ENCODE peak calls at places on chromosomes 5 and 9, in six cellular contexts. Y is ELF-1; K is activated CD4-positive, alpha-beta T cell treated with anti-CD3 and anti-CD28 coated beads, Interleukin-2, amount 10 ng/mL, durations not matched to agents 7 days and 5 days; X is NCI-H1092; F is NCI-H187; W is activated CD8-positive, alpha-beta T cell treated with anti-CD3 and anti-CD28 coated beads for 36 hours. C is an unnamed sample.

GRCh38 chr5:159961761-159962160 is 45.5 kb downstream of the ADRA1B start:
- DNase-seq in Y (no peak), K (no peak), X (no peak), F (no peak), W (no peak), C (no peak)

GRCh38 chr5:90161399-90161798 is 248.2 kb downstream of the CETN3 start:
- DNase-seq in Y (peak), K (no peak), X (no peak), F (no peak), W (peak), C (peak)

GRCh38 chr5:31854181-31854624 is 215.3 kb downstream of the PDZD2 start:
- DNase-seq in Y (no peak), K (peak), X (no peak), F (no peak), W (peak), C (no peak)

GRCh38 chr9:18939943-18940342 is 93.1 kb downstream of the SAXO1 start:
- DNase-seq in Y (no peak), K (no peak), X (no peak), F (no peak), W (no peak), C (no peak)

GRCh38 chr9:5470122-5470521 is 19.8 kb downstream of the CD274 start:
- DNase-seq in Y (no peak), K (no peak), X (no peak), F (no peak), W (no peak), C (no peak)

GRCh38 chr5:120405923-120406322 is 58.2 kb upstream of the PRR16 start:
- DNase-seq in Y (no peak), K (no peak), X (no peak), F (no peak), W (no peak), C (no peak)

GRCh38 chr5:139962445-139962844 is 80.7 kb downstream of the NRG2 start:
- DNase-seq in Y (no peak), K (no peak), X (no peak), F (no peak), W (no peak), C (no peak)

GRCh38 chr5:167967494-167968180 is 323.8 kb upstream of the WWC1 start:
- DNase-seq in Y (peak), K (no peak), X (no peak), F (no peak), W (no peak), C (no peak)

GRCh38 chr5:138874771-138875628 is at the start of gene LRRTM2:
- DNase-seq in Y (no peak), K (no peak), X (peak), F (peak), W (peak), C (no peak)

GRCh38 chr9:129962376-129962765 is 80.6 kb downstream of the FNBP1 start:
- DNase-seq in Y (peak), K (no peak), X (no peak), F (no peak), W (no peak), C (no peak)

GRCh38 chr9:113508111-113508749 is 44.7 kb downstream of the RGS3 start:
- DNase-seq in Y (no peak), K (no peak), X (no peak), F (no peak), W (peak), C (no peak)

GRCh38 chr9:127707766-127708165 is 978 bp downstream of the CFAP157 start:
- DNase-seq in Y (no peak), K (peak), X (no peak), F (no peak), W (peak), C (no peak)

GRCh38 chr5:177388521-177389052 is 4.4 kb downstream of the SLC34A1 start:
- DNase-seq in Y (no peak), K (no peak), X (no peak), F (no peak), W (no peak), C (no peak)

GRCh38 chr9:113950195-113951031 is 74.3 kb downstream of the ZNF618 start:
- DNase-seq in Y (no peak), K (no peak), X (no peak), F (no peak), W (no peak), C (no peak)

GRCh38 chr5:55850839-55851674 is at the start of gene IL31RA:
- DNase-seq in Y (no peak), K (no peak), X (no peak), F (no peak), W (no peak), C (no peak)

GRCh38 chr5:171542504-171543150 is 123.2 kb downstream of the FGF18 start:
- DNase-seq in Y (no peak), K (no peak), X (no peak), F (no peak), W (no peak), C (no peak)

GRCh38 chr5:178307266-178308045 is 74.9 kb upstream of the PHYKPL start:
- DNase-seq in Y (no peak), K (no peak), X (no peak), F (no peak), W (no peak), C (no peak)

GRCh38 chr9:22055090-22055489 is 46.0 kb upstream of the CDKN2B start:
- DNase-seq in Y (no peak), K (no peak), X (no peak), F (no peak), W (no peak), C (no peak)

GRCh38 chr5:174204914-174205313 is 159.4 kb downstream of the NSG2 start:
- DNase-seq in Y (peak), K (no peak), X (no peak), F (peak), W (no peak), C (no peak)

GRCh38 chr9:131404581-131404980 is 10.7 kb downstream of the PRRC2B start:
- DNase-seq in Y (no peak), K (no peak), X (no peak), F (no peak), W (no peak), C (no peak)

GRCh38 chr5:1246711-1247431 is 21.7 kb downstream of the SLC6A18 start:
- DNase-seq in Y (peak), K (peak), X (peak), F (peak), W (peak), C (no peak)

C was measured in NCI-H1930.